ENCODE peak calls at places on chromosomes 13 and 19, in five cellular contexts. One of them, this sample, is unnamed.
A peak's percentile ranks its signal among the peaks of the same experiment; 100 is the strongest.

GRCh38 chr19:16141043-16141442 is 2.4 kb upstream of the HSH2D start:
- DNase-seq in AG09309: no peak
- DNase-seq in SW 1271: no peak
- DNase-seq in RPMI7951: no peak
- DNase-seq in NCI-H1105: no peak
- DNase-seq in this sample: no peak

GRCh38 chr19:13020002-13020414 is 24.7 kb downstream of the NFIX start:
- DNase-seq in SW 1271: no peak
- DNase-seq in NCI-H1105: no peak
- DNase-seq in RPMI7951: no peak
- DNase-seq in AG09309: no peak
- DNase-seq in this sample: no peak

GRCh38 chr13:47334173-47334572 is 437.3 kb upstream of the HTR2A start:
- DNase-seq in RPMI7951: peak; percentile 87
- DNase-seq in SW 1271: no peak
- DNase-seq in AG09309: peak; percentile 83
- DNase-seq in NCI-H1105: no peak
- DNase-seq in this sample: peak; percentile 15

GRCh38 chr13:48560657-48561337 is 27.9 kb upstream of the RCBTB2 start:
- DNase-seq in AG09309: no peak
- DNase-seq in SW 1271: no peak
- DNase-seq in NCI-H1105: no peak
- DNase-seq in RPMI7951: no peak
- DNase-seq in this sample: no peak

GRCh38 chr13:21619633-21620220 is 15.8 kb upstream of the MICU2 start:
- DNase-seq in AG09309: no peak
- DNase-seq in NCI-H1105: no peak
- DNase-seq in RPMI7951: no peak
- DNase-seq in SW 1271: no peak
- DNase-seq in this sample: no peak

GRCh38 chr19:45179063-45179847 is 671 bp downstream of the BLOC1S3 start:
- DNase-seq in AG09309: no peak
- DNase-seq in SW 1271: no peak
- DNase-seq in NCI-H1105: no peak
- DNase-seq in RPMI7951: peak; percentile 39
- DNase-seq in this sample: no peak

GRCh38 chr19:29752450-29753025 is 37.5 kb upstream of the C19orf12 start:
- DNase-seq in SW 1271: no peak
- DNase-seq in AG09309: no peak
- DNase-seq in RPMI7951: no peak
- DNase-seq in NCI-H1105: no peak
- DNase-seq in this sample: no peak

GRCh38 chr13:29978211-29978610 is 127.8 kb upstream of the UBL3 start:
- DNase-seq in RPMI7951: peak; percentile 24
- DNase-seq in NCI-H1105: no peak
- DNase-seq in SW 1271: no peak
- DNase-seq in AG09309: no peak
- DNase-seq in this sample: no peak

GRCh38 chr13:103161476-103161875 is 95.3 kb upstream of the SLC10A2 start:
- DNase-seq in AG09309: no peak
- DNase-seq in NCI-H1105: no peak
- DNase-seq in RPMI7951: no peak
- DNase-seq in SW 1271: no peak
- DNase-seq in this sample: no peak

This sample was measured in epithelial cell of proximal tubule.